ENCODE peak calls at places on chromosomes 11 and 22, in six cellular contexts. One of them, this sample, is unnamed.

GRCh38 chr11:72102162-72102561 is 935 bp downstream of the LAMTOR1 start:
- DNase-seq in Caki2: no peak
- DNase-seq in tibial artery: no peak
- DNase-seq in effector CD4-positive, alpha-beta T cell: no peak
- DNase-seq in stimulated activated CD4-positive, alpha-beta T cell treated with anti-CD3 and anti-CD28 coated beads, TNF-alpha, amount 100 ng/mL, for 1 hour: no peak
- DNase-seq in neural crest cell: no peak
- DNase-seq in this sample: no peak

GRCh38 chr11:72039108-72039850 is 40.6 kb downstream of the IL18BP start:
- DNase-seq in Caki2: no peak
- DNase-seq in tibial artery: no peak
- DNase-seq in effector CD4-positive, alpha-beta T cell: no peak
- DNase-seq in stimulated activated CD4-positive, alpha-beta T cell treated with anti-CD3 and anti-CD28 coated beads, TNF-alpha, amount 100 ng/mL, for 1 hour: no peak
- DNase-seq in neural crest cell: no peak
- DNase-seq in this sample: no peak

GRCh38 chr11:95361180-95361579 is 130.2 kb upstream of the SESN3 start:
- DNase-seq in Caki2: no peak
- DNase-seq in tibial artery: no peak
- DNase-seq in effector CD4-positive, alpha-beta T cell: no peak
- DNase-seq in stimulated activated CD4-positive, alpha-beta T cell treated with anti-CD3 and anti-CD28 coated beads, TNF-alpha, amount 100 ng/mL, for 1 hour: no peak
- DNase-seq in neural crest cell: no peak
- DNase-seq in this sample: no peak

GRCh38 chr11:34342008-34342533 is 15.7 kb downstream of the ABTB2 start:
- DNase-seq in Caki2: no peak
- DNase-seq in tibial artery: peak
- DNase-seq in effector CD4-positive, alpha-beta T cell: no peak
- DNase-seq in stimulated activated CD4-positive, alpha-beta T cell treated with anti-CD3 and anti-CD28 coated beads, TNF-alpha, amount 100 ng/mL, for 1 hour: no peak
- DNase-seq in neural crest cell: no peak
- DNase-seq in this sample: no peak

GRCh38 chr22:50244420-50245213 is at the start of gene TUBGCP6:
- DNase-seq in Caki2: peak
- DNase-seq in tibial artery: peak
- DNase-seq in effector CD4-positive, alpha-beta T cell: peak
- DNase-seq in stimulated activated CD4-positive, alpha-beta T cell treated with anti-CD3 and anti-CD28 coated beads, TNF-alpha, amount 100 ng/mL, for 1 hour: peak
- DNase-seq in neural crest cell: peak
- DNase-seq in this sample: peak

GRCh38 chr11:70200212-70200844 is 2.8 kb upstream of the FADD start:
- DNase-seq in Caki2: no peak
- DNase-seq in tibial artery: no peak
- DNase-seq in effector CD4-positive, alpha-beta T cell: no peak
- DNase-seq in stimulated activated CD4-positive, alpha-beta T cell treated with anti-CD3 and anti-CD28 coated beads, TNF-alpha, amount 100 ng/mL, for 1 hour: no peak
- DNase-seq in neural crest cell: no peak
- DNase-seq in this sample: no peak

GRCh38 chr22:19876314-19876940 is 21.8 kb upstream of the GNB1L start:
- DNase-seq in Caki2: no peak
- DNase-seq in tibial artery: peak
- DNase-seq in effector CD4-positive, alpha-beta T cell: no peak
- DNase-seq in stimulated activated CD4-positive, alpha-beta T cell treated with anti-CD3 and anti-CD28 coated beads, TNF-alpha, amount 100 ng/mL, for 1 hour: no peak
- DNase-seq in neural crest cell: no peak
- DNase-seq in this sample: no peak

GRCh38 chr22:38261478-38261803 is 11.4 kb downstream of the TMEM184B start:
- DNase-seq in Caki2: no peak
- DNase-seq in tibial artery: no peak
- DNase-seq in effector CD4-positive, alpha-beta T cell: no peak
- DNase-seq in stimulated activated CD4-positive, alpha-beta T cell treated with anti-CD3 and anti-CD28 coated beads, TNF-alpha, amount 100 ng/mL, for 1 hour: no peak
- DNase-seq in neural crest cell: no peak
- DNase-seq in this sample: no peak

GRCh38 chr11:103281301-103281700 is 172.1 kb downstream of the DYNC2H1 start:
- DNase-seq in Caki2: no peak
- DNase-seq in tibial artery: no peak
- DNase-seq in effector CD4-positive, alpha-beta T cell: no peak
- DNase-seq in stimulated activated CD4-positive, alpha-beta T cell treated with anti-CD3 and anti-CD28 coated beads, TNF-alpha, amount 100 ng/mL, for 1 hour: no peak
- DNase-seq in neural crest cell: no peak
- DNase-seq in this sample: no peak

GRCh38 chr11:88231894-88232482 is 56.7 kb upstream of the RAB38 start:
- DNase-seq in Caki2: no peak
- DNase-seq in tibial artery: no peak
- DNase-seq in effector CD4-positive, alpha-beta T cell: no peak
- DNase-seq in stimulated activated CD4-positive, alpha-beta T cell treated with anti-CD3 and anti-CD28 coated beads, TNF-alpha, amount 100 ng/mL, for 1 hour: no peak
- DNase-seq in neural crest cell: no peak
- DNase-seq in this sample: no peak

GRCh38 chr22:33918676-33919590 is 1.3 kb downstream of the LARGE1 start:
- DNase-seq in Caki2: no peak
- DNase-seq in tibial artery: no peak
- DNase-seq in effector CD4-positive, alpha-beta T cell: no peak
- DNase-seq in stimulated activated CD4-positive, alpha-beta T cell treated with anti-CD3 and anti-CD28 coated beads, TNF-alpha, amount 100 ng/mL, for 1 hour: no peak
- DNase-seq in neural crest cell: no peak
- DNase-seq in this sample: no peak

GRCh38 chr11:7882860-7883259 is 48.2 kb downstream of the OR10A6 start:
- DNase-seq in Caki2: no peak
- DNase-seq in tibial artery: no peak
- DNase-seq in effector CD4-positive, alpha-beta T cell: no peak
- DNase-seq in stimulated activated CD4-positive, alpha-beta T cell treated with anti-CD3 and anti-CD28 coated beads, TNF-alpha, amount 100 ng/mL, for 1 hour: no peak
- DNase-seq in neural crest cell: no peak
- DNase-seq in this sample: no peak

GRCh38 chr22:24952837-24953293 is 349 bp downstream of the KIAA1671 start:
- DNase-seq in Caki2: peak
- DNase-seq in tibial artery: peak
- DNase-seq in effector CD4-positive, alpha-beta T cell: no peak
- DNase-seq in stimulated activated CD4-positive, alpha-beta T cell treated with anti-CD3 and anti-CD28 coated beads, TNF-alpha, amount 100 ng/mL, for 1 hour: no peak
- DNase-seq in neural crest cell: peak
- DNase-seq in this sample: no peak

GRCh38 chr11:2698386-2699184 is 1.2 kb downstream of the KCNQ1OT1 start:
- DNase-seq in Caki2: no peak
- DNase-seq in tibial artery: peak
- DNase-seq in effector CD4-positive, alpha-beta T cell: no peak
- DNase-seq in stimulated activated CD4-positive, alpha-beta T cell treated with anti-CD3 and anti-CD28 coated beads, TNF-alpha, amount 100 ng/mL, for 1 hour: no peak
- DNase-seq in neural crest cell: no peak
- DNase-seq in this sample: no peak

GRCh38 chr11:116603783-116604323 is 168.9 kb downstream of the BUD13 start:
- DNase-seq in Caki2: no peak
- DNase-seq in tibial artery: no peak
- DNase-seq in effector CD4-positive, alpha-beta T cell: no peak
- DNase-seq in stimulated activated CD4-positive, alpha-beta T cell treated with anti-CD3 and anti-CD28 coated beads, TNF-alpha, amount 100 ng/mL, for 1 hour: no peak
- DNase-seq in neural crest cell: no peak
- DNase-seq in this sample: no peak

GRCh38 chr22:29092243-29092642 is 19.4 kb downstream of the KREMEN1 start:
- DNase-seq in Caki2: no peak
- DNase-seq in tibial artery: no peak
- DNase-seq in effector CD4-positive, alpha-beta T cell: no peak
- DNase-seq in stimulated activated CD4-positive, alpha-beta T cell treated with anti-CD3 and anti-CD28 coated beads, TNF-alpha, amount 100 ng/mL, for 1 hour: no peak
- DNase-seq in neural crest cell: no peak
- DNase-seq in this sample: no peak

GRCh38 chr11:119374632-119375394 is 6.7 kb downstream of the USP2 start:
- DNase-seq in Caki2: no peak
- DNase-seq in tibial artery: no peak
- DNase-seq in effector CD4-positive, alpha-beta T cell: no peak
- DNase-seq in stimulated activated CD4-positive, alpha-beta T cell treated with anti-CD3 and anti-CD28 coated beads, TNF-alpha, amount 100 ng/mL, for 1 hour: no peak
- DNase-seq in neural crest cell: no peak
- DNase-seq in this sample: no peak

GRCh38 chr11:3006505-3007260 is 14.6 kb upstream of the NAP1L4 start:
- DNase-seq in Caki2: no peak
- DNase-seq in tibial artery: no peak
- DNase-seq in effector CD4-positive, alpha-beta T cell: no peak
- DNase-seq in stimulated activated CD4-positive, alpha-beta T cell treated with anti-CD3 and anti-CD28 coated beads, TNF-alpha, amount 100 ng/mL, for 1 hour: no peak
- DNase-seq in neural crest cell: no peak
- DNase-seq in this sample: peak

GRCh38 chr11:129709801-129710398 is 105.7 kb upstream of the TMEM45B start:
- DNase-seq in Caki2: no peak
- DNase-seq in tibial artery: peak
- DNase-seq in effector CD4-positive, alpha-beta T cell: no peak
- DNase-seq in stimulated activated CD4-positive, alpha-beta T cell treated with anti-CD3 and anti-CD28 coated beads, TNF-alpha, amount 100 ng/mL, for 1 hour: no peak
- DNase-seq in neural crest cell: no peak
- DNase-seq in this sample: no peak

GRCh38 chr22:20571531-20572007 is 64.2 kb downstream of the MED15 start:
- DNase-seq in Caki2: no peak
- DNase-seq in tibial artery: no peak
- DNase-seq in effector CD4-positive, alpha-beta T cell: peak
- DNase-seq in stimulated activated CD4-positive, alpha-beta T cell treated with anti-CD3 and anti-CD28 coated beads, TNF-alpha, amount 100 ng/mL, for 1 hour: no peak
- DNase-seq in neural crest cell: peak
- DNase-seq in this sample: peak

GRCh38 chr11:73152861-73153483 is 10.9 kb upstream of the FCHSD2 start:
- DNase-seq in Caki2: no peak
- DNase-seq in tibial artery: no peak
- DNase-seq in effector CD4-positive, alpha-beta T cell: no peak
- DNase-seq in stimulated activated CD4-positive, alpha-beta T cell treated with anti-CD3 and anti-CD28 coated beads, TNF-alpha, amount 100 ng/mL, for 1 hour: no peak
- DNase-seq in neural crest cell: no peak
- DNase-seq in this sample: no peak

This sample was measured in activated CD8-positive, alpha-beta memory T cell treated with anti-CD3 and anti-CD28 coated beads for 1 hour.